ENCODE peak calls at places on chromosomes 2 and 18, in nine cellular contexts. U is endothelial cell of umbilical vein, B is neural progenitor cell, G is neuronal stem cell, Q is fibroblast of lung, W is GM23248, P is MM.1S, F is IMR-90, V is astrocyte. L is an unnamed sample. For H3K4me1, the result is how much of the 10 kb centered on the place peaks cover.

GRCh38 chr2:157257312-157258252 is at the start of gene GALNT5:
- DNase-seq in Q (peak), V (peak), P (no peak), B (peak), W (peak), F (peak), U (no peak), G (peak), L (no peak)

GRCh38 chr18:56447972-56448371 is 190.4 kb downstream of the TXNL1 start:
- DNase-seq in G (no peak), Q (peak), W (no peak), F (peak), P (no peak), U (no peak), V (no peak), B (no peak), L (no peak)

GRCh38 chr2:124333789-124334188 is 308.7 kb downstream of the CNTNAP5 start:
- DNase-seq in F (no peak), V (no peak), Q (no peak), G (no peak), W (no peak), P (no peak), B (no peak), U (no peak), L (no peak)

GRCh38 chr2:241636983-241637232 is at the start of gene THAP4:
- DNase-seq in G (no peak), B (no peak), F (no peak), Q (no peak), W (peak), V (no peak), U (no peak), P (peak), L (no peak)

GRCh38 chr2:8457620-8458255 is 224.1 kb upstream of the ID2 start:
- DNase-seq in F (no peak), V (no peak), W (no peak), B (no peak), U (no peak), Q (no peak), G (no peak), P (no peak), L (no peak)

GRCh38 chr2:10048501-10049171 is 5.3 kb downstream of the KLF11 start:
- DNase-seq in P (peak), G (no peak), U (peak), Q (peak), V (peak), F (peak), W (peak), B (peak), L (peak)

GRCh38 chr2:235958631-235959395 is 209.4 kb downstream of the GBX2 start:
- DNase-seq in V (peak), F (no peak), U (no peak), W (no peak), G (no peak), B (no peak), Q (no peak), P (no peak), L (no peak)

GRCh38 chr2:187684181-187684580 is 129.9 kb upstream of the TFPI start:
- DNase-seq in B (no peak), F (peak), G (no peak), P (no peak), Q (peak), V (no peak), U (no peak), W (peak), L (no peak)

GRCh38 chr2:26578581-26578980 is 62.6 kb downstream of the CIB4 start:
- DNase-seq in U (no peak), P (no peak), G (no peak), B (no peak), Q (no peak), V (no peak), W (no peak), F (no peak), L (no peak)

GRCh38 chr2:100603945-100604633 is 41.3 kb downstream of the PDCL3 start:
- DNase-seq in G (no peak), Q (no peak), P (no peak), W (peak), B (peak), V (peak), F (no peak), U (peak), L (no peak)

GRCh38 chr18:22165603-22166069 is 3.8 kb upstream of the GATA6 start:
- DNase-seq in Q (no peak), F (no peak), V (no peak), W (no peak), U (no peak), B (peak), P (no peak), G (no peak), L (no peak)

GRCh38 chr2:233823731-233824121 is 30.6 kb downstream of the HJURP start:
- DNase-seq in W (no peak), G (no peak), V (no peak), Q (no peak), U (no peak), P (no peak), F (no peak), B (no peak), L (peak)

GRCh38 chr2:172098650-172099471 is 3.8 kb downstream of the DLX2 start:
- DNase-seq in U (peak), G (peak), B (peak), F (peak), P (no peak), V (peak), W (peak), Q (no peak), L (peak)

GRCh38 chr2:121696410-121696930 is 40.2 kb downstream of the NIFK start:
- DNase-seq in W (no peak), U (no peak), P (no peak), Q (no peak), F (no peak), B (no peak), G (no peak), V (no peak), L (no peak)

GRCh38 chr2:216362730-216363129 is 9.6 kb downstream of the MARCHF4 start:
- DNase-seq in P (no peak), W (peak), B (no peak), F (peak), Q (peak), U (peak), V (peak), G (no peak), L (no peak)

GRCh38 chr18:3148930-3149535 is 70.7 kb downstream of the MYOM1 start:
- DNase-seq in F (peak), B (no peak), G (no peak), Q (peak), U (peak), V (peak), W (peak), P (no peak), L (no peak)

GRCh38 chr2:56515399-56515798 is 331.6 kb downstream of the CCDC85A start:
- DNase-seq in U (no peak), P (no peak), F (no peak), W (no peak), B (no peak), Q (no peak), V (no peak), G (no peak), L (no peak)

GRCh38 chr18:3319894-3320438 is 58.0 kb downstream of the MYL12B start:
- DNase-seq in W (no peak), Q (no peak), V (no peak), U (no peak), P (no peak), F (no peak), G (no peak), B (no peak), L (no peak)

GRCh38 chr2:232592687-232593407 is 40.6 kb upstream of the EFHD1 start:
- DNase-seq in F (peak), P (peak), V (peak), G (no peak), U (peak), W (peak), Q (peak), B (no peak), L (no peak)

GRCh38 chr2:218963597-218963996 is 4.1 kb downstream of the CDK5R2 start:
- DNase-seq in B (peak), U (no peak), F (no peak), Q (no peak), W (no peak), G (no peak), P (no peak), V (peak), L (no peak)

GRCh38 chr2:94622113-94622618 is 249.1 kb upstream of the TEKT4 start:
- DNase-seq in V (no peak), P (no peak), W (peak), F (no peak), Q (no peak), B (no peak), G (no peak), U (no peak), L (no peak)

GRCh38 chr2:158926478-158926948 is 41.9 kb upstream of the TANC1 start:
- DNase-seq in U (peak), G (no peak), Q (peak), V (peak), W (peak), B (no peak), F (peak), P (no peak), L (no peak)

GRCh38 chr2:241860184-241861078 is 1.7 kb upstream of the PDCD1 start:
- DNase-seq in U (no peak), F (no peak), V (no peak), Q (no peak), W (peak), G (no peak), P (peak), B (no peak), L (no peak)

GRCh38 chr2:126790987-126791780 is 107.5 kb upstream of the TEX51 start:
- DNase-seq in B (no peak), P (no peak), G (no peak), W (no peak), F (no peak), U (no peak), V (no peak), Q (no peak), L (no peak)

GRCh38 chr2:242064364-242065250 is 195.1 kb downstream of the RTP5 start:
- DNase-seq in F (no peak), V (no peak), B (no peak), Q (no peak), W (no peak), U (no peak), G (no peak), P (no peak), L (no peak)

GRCh38 chr18:74342416-74343043 is 26.9 kb downstream of the C18orf63 start:
- DNase-seq in B (peak), U (peak), Q (peak), G (peak), V (peak), P (peak), W (peak), F (peak), L (peak)

GRCh38 chr18:60020107-60020925 is 120.5 kb downstream of the PMAIP1 start:
- DNase-seq in V (peak), F (peak), P (no peak), W (peak), G (no peak), Q (peak), B (peak), U (no peak), L (no peak)

GRCh38 chr18:78561757-78562445 is 417.7 kb upstream of the SALL3 start:
- DNase-seq in G (peak), Q (no peak), W (no peak), B (peak), F (no peak), P (no peak), V (peak), U (no peak), L (no peak)

GRCh38 chr2:221836091-221836490 is 264.0 kb upstream of the EPHA4 start:
- DNase-seq in W (peak), F (no peak), G (no peak), B (no peak), Q (no peak), V (peak), P (no peak), U (no peak), L (no peak)

GRCh38 chr2:150689600-150689999 is 202.1 kb upstream of the RND3 start:
- DNase-seq in P (no peak), Q (no peak), F (no peak), G (no peak), U (no peak), B (no peak), W (no peak), V (no peak), L (no peak)

GRCh38 chr2:25894135-25894830 is 16.0 kb upstream of the ASXL2 start:
- DNase-seq in P (no peak), Q (peak), W (peak), F (peak), V (peak), B (no peak), U (peak), G (no peak), L (no peak)

GRCh38 chr2:25032094-25032493 is 9.8 kb upstream of the EFR3B start:
- DNase-seq in W (peak), B (no peak), G (no peak), F (peak), Q (no peak), U (no peak), P (no peak), V (no peak), L (peak)

GRCh38 chr2:136206613-136207012 is 88.7 kb upstream of the CXCR4 start:
- DNase-seq in U (no peak), B (no peak), W (no peak), G (no peak), P (no peak), F (no peak), Q (no peak), V (no peak), L (peak)

GRCh38 chr2:203804070-203804469 is 63.5 kb upstream of the CTLA4 start:
- DNase-seq in G (no peak), U (no peak), W (peak), P (peak), F (peak), V (peak), B (no peak), Q (peak), L (no peak)

GRCh38 chr2:116109471-116109870 is 1667.0 kb downstream of the DPP10 start:
- DNase-seq in W (no peak), Q (no peak), F (no peak), P (no peak), V (no peak), B (no peak), G (no peak), U (no peak), L (no peak)

GRCh38 chr2:46134531-46135229 is 162.5 kb upstream of the EPAS1 start:
- DNase-seq in P (no peak), F (no peak), Q (peak), G (no peak), W (peak), B (no peak), V (peak), U (no peak), L (no peak)

GRCh38 chr2:39805936-39806608 is 27.0 kb upstream of the THUMPD2 start:
- DNase-seq in U (no peak), Q (peak), V (peak), G (no peak), F (peak), B (no peak), W (peak), P (no peak), L (no peak)

GRCh38 chr18:7567487-7568425 is 640 bp downstream of the PTPRM start:
- DNase-seq in P (peak), B (peak), U (peak), Q (peak), G (peak), W (peak), V (peak), F (peak), L (no peak)

GRCh38 chr2:178197791-178198190 is 3.5 kb downstream of the OSBPL6 start:
- DNase-seq in V (no peak), P (no peak), F (no peak), Q (no peak), U (no peak), W (no peak), G (no peak), B (no peak), L (no peak)

GRCh38 chr18:5285326-5285725 is 10.2 kb downstream of the ZBTB14 start:
- DNase-seq in F (no peak), W (no peak), P (no peak), G (no peak), B (no peak), U (no peak), Q (no peak), V (no peak), L (no peak)

DNA sequence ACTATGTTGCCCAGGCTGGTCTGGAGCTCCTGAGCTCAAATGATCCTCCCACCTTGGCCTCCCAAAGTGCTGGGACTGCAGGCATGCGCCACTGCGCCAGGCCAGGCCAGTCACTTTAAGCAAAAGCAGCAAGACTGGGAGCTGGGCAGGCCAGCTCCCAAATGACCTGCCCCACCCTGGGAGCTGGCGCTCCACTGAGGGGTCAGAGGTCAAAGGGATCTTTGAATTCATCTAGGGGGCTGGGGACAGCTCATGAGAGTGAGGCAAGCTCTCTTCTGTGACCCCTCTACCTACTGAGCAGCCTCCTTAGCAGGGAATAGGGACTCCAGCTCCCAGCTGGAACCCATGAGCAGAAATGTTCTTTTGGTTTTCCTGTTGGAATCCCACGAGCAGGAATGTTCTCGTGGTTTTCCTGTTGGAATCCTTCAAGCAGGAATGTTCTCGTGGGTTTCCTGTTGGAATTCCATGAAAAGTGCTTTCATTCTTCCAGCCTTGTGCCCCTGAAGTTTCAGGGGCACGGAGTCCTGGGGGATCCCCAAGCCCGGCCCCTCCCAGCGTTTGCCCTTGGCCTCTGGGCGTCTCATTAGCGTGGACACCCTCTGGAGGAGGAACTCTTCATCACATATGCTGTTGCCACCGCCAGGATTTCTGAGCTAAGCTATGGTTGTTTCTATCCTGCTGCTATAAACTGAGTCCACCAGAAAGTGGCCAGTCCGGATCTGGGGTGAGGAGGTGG is 162.0 kb upstream of the HAAO start:
- DNase-seq in V (peak), Q (peak), W (no peak), F (peak), B (peak), P (no peak), G (no peak), U (no peak), L (no peak)
- H3K9ac ChIP-seq in V (no peak), Q (no peak), W (no peak), F (no peak), B (no peak), P (no peak), G (no peak), U (no peak), L (no peak)

GRCh38 chr18:26471027-26471426 is 77.3 kb downstream of the KCTD1 start:
- DNase-seq in G (no peak), Q (no peak), P (no peak), B (no peak), F (peak), U (no peak), V (peak), W (no peak), L (no peak)

GRCh38 chr18:26471826-26472225 is 76.5 kb downstream of the KCTD1 start:
- DNase-seq in P (no peak), Q (no peak), W (no peak), V (no peak), G (no peak), B (no peak), F (no peak), U (no peak), L (no peak)

GRCh38 chr18:26473721-26474120 is 74.6 kb downstream of the KCTD1 start:
- DNase-seq in V (no peak), G (no peak), P (no peak), B (no peak), Q (peak), W (no peak), F (no peak), U (no peak), L (no peak)

GRCh38 chr18:26468931-26469340 is 79.4 kb downstream of the KCTD1 start:
- DNase-seq in P (no peak), B (peak), U (peak), W (no peak), F (no peak), V (no peak), G (no peak), Q (no peak), L (peak)

GRCh38 chr18:26470011-26470637 is 78.2 kb downstream of the KCTD1 start:
- DNase-seq in U (no peak), B (peak), Q (peak), F (peak), V (peak), G (no peak), P (no peak), W (no peak), L (no peak)
- H3K4me1 ChIP-seq in U (under half), B (under half), Q (under half), F (under half), V (under half), G (under half), P (under half), W (under half), L (under half)

DNA sequence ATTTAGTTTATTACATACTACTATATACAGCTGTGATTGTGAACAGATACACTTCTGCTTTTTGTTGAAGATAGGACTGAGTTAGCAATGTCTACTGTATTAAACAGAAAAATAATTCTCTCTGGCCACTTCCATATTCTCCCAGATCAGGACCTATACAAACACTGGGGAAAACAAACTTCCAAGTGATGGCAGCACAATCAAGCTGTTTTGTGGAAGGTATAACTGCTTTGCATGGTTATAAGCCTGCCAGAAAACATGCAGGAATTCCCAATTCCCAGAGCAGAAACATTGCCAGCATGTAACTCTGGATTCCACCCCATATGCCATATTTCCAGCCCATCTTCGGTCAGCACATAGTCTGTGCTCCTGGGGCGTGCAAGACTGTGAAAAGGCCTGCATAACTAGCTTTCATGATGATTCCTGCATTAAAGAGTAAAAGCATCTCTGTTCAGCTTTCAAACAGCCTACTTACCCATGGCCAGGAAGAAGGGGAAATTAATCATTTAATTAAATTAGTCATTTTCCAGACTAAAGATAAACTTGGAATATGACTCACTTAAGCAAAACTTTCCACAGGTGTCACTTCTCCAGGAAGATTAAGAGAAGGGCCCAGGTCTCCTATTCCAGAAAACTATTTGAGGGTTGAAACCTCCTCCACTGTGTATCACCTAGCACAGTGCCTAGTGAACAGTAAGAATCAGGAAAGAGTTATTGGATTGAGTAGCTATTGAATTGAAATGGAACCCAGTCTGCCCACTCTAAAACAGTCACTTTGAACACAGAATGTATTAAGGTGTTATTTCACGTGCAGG is 280.5 kb downstream of the NRXN1 start:
- DNase-seq in B (no peak), P (no peak), U (no peak), F (peak), G (no peak), W (no peak), Q (no peak), V (peak), L (no peak)
- H2AFZ ChIP-seq in B (no peak), P (no peak), U (no peak), F (no peak), G (no peak), W (no peak), Q (no peak), V (no peak), L (no peak)

GRCh38 chr2:2871480-2872308 is 505.9 kb downstream of the EIPR1 start:
- DNase-seq in P (peak), W (no peak), U (no peak), V (no peak), F (no peak), B (no peak), Q (no peak), G (no peak), L (no peak)

GRCh38 chr2:2868065-2868464 is 509.6 kb downstream of the EIPR1 start:
- DNase-seq in W (no peak), Q (no peak), F (no peak), B (peak), U (no peak), G (no peak), V (no peak), P (no peak), L (no peak)

GRCh38 chr2:2867371-2867770 is 510.2 kb downstream of the EIPR1 start:
- DNase-seq in G (no peak), P (no peak), V (no peak), F (no peak), B (no peak), U (no peak), W (no peak), Q (no peak), L (no peak)

GRCh38 chr2:2872309-2872617 is 505.4 kb downstream of the EIPR1 start:
- DNase-seq in B (no peak), U (no peak), P (no peak), V (no peak), F (no peak), W (no peak), G (no peak), Q (no peak), L (no peak)

GRCh38 chr2:2870106-2870505 is 507.5 kb downstream of the EIPR1 start:
- DNase-seq in G (no peak), F (no peak), B (no peak), V (no peak), Q (no peak), W (no peak), P (peak), U (no peak), L (no peak)
- H3K9ac ChIP-seq in G (no peak), F (no peak), B (no peak), V (no peak), Q (no peak), W (no peak), P (no peak), U (no peak), L (no peak)

L was measured in Karpas-422.